ENCODE peak calls at places on chromosome 22, in six cellular contexts. E is brain microvascular endothelial cell, L is PC-9, V is H7, D is Panc1, G is neural progenitor cell. J is an unnamed sample. For H3K36me3, the result is how much of the 10 kb centered on the place peaks cover.

GRCh38 chr22:20881231-20881630 is 22.4 kb downstream of the SNAP29 start:
- DNase-seq in D (no peak), L (peak), G (no peak), V (no peak), E (no peak), J (no peak)

GRCh38 chr22:23565288-23565941 is 14.7 kb downstream of the IGLL1 start:
- DNase-seq in E (no peak), D (no peak), V (peak), L (no peak), G (peak), J (no peak)

GRCh38 chr22:17974087-17974486 is 50.3 kb downstream of the MICAL3 start:
- DNase-seq in L (no peak), D (no peak), V (no peak), E (no peak), G (no peak), J (no peak)

GRCh38 chr22:24865508-24865907 is 59.5 kb downstream of the SGSM1 start:
- DNase-seq in D (no peak), V (no peak), L (no peak), E (no peak), G (no peak), J (no peak)

GRCh38 chr22:17217179-17217578 is 2.1 kb downstream of the ADA2 start:
- DNase-seq in L (no peak), E (no peak), D (no peak), G (peak), V (peak), J (no peak)

GRCh38 chr22:27674524-27674923 is 127.0 kb downstream of the MN1 start:
- DNase-seq in D (no peak), V (no peak), E (no peak), L (no peak), G (no peak), J (no peak)

GRCh38 chr22:35425971-35426800 is 26.2 kb downstream of the MCM5 start:
- DNase-seq in G (peak), E (no peak), L (peak), V (peak), D (no peak), J (no peak)

GRCh38 chr22:50111056-50111455 is 21.2 kb downstream of the MOV10L1 start:
- DNase-seq in L (no peak), G (no peak), V (no peak), E (no peak), D (no peak), J (no peak)

GRCh38 chr22:19554834-19555404 is 30.7 kb upstream of the CLDN5 start:
- DNase-seq in E (peak), D (no peak), L (peak), V (peak), G (peak), J (no peak)

GRCh38 chr22:50686794-50687193 is 14.2 kb downstream of the SHANK3 start:
- DNase-seq in E (no peak), V (no peak), D (no peak), G (no peak), L (no peak), J (no peak)

GRCh38 chr22:19463491-19464469 is 15.2 kb downstream of the UFD1 start:
- DNase-seq in D (no peak), G (no peak), E (no peak), L (no peak), V (no peak), J (peak)

DNA sequence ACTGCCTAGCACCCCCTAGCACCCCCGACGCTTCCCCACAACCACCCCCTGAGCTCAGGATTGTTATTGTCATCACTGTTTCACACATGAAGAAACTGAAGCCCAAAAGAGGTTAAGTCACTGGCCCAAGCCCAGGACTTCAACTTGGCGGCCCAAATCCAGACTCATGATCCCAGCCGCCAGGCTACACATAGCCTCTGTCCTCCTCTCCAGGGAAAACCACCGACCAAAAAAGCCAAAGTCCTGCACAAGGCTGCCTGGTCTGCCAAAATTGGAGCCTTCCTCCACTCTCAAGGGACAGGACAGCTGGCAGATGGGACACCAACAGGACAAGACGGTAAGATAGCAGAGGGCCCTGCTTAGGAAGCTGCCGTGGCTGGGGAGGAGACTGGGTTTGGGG is 10.8 kb downstream of the L3MBTL2 start:
- DNase-seq in E (no peak), V (no peak), D (no peak), G (no peak), L (no peak), J (no peak)
- H3K36me3 ChIP-seq in E (under half), V (under half), D (under half), G (under half), L (under half), J (half or more)

GRCh38 chr22:42595434-42595833 is 19.2 kb downstream of the POLDIP3 start:
- DNase-seq in D (no peak), L (no peak), G (no peak), E (no peak), V (no peak), J (no peak)
- H3K36me3 ChIP-seq in D (under half), L (under half), G (under half), E (half or more), V (half or more), J (half or more)

GRCh38 chr22:30606455-30607299 is at the start of gene TCN2:
- DNase-seq in E (peak), V (peak), G (peak), L (peak), D (no peak), J (peak)
- H3K36me3 ChIP-seq in E (under half), V (under half), G (under half), L (under half), D (under half), J (under half)

GRCh38 chr22:42625416-42625815 is 10.7 kb upstream of the POLDIP3 start:
- DNase-seq in V (peak), D (no peak), E (no peak), L (no peak), G (no peak), J (no peak)
- H3K36me3 ChIP-seq in V (under half), D (under half), E (half or more), L (under half), G (under half), J (half or more)

GRCh38 chr22:46896166-46896565 is 133.7 kb downstream of the TBC1D22A start:
- DNase-seq in D (no peak), E (no peak), L (no peak), V (no peak), G (no peak), J (no peak)

GRCh38 chr22:46895753-46896152 is 133.3 kb downstream of the TBC1D22A start:
- DNase-seq in D (no peak), L (no peak), G (no peak), V (no peak), E (no peak), J (no peak)

GRCh38 chr22:46894081-46894671 is 131.7 kb downstream of the TBC1D22A start:
- DNase-seq in E (no peak), D (no peak), L (no peak), G (no peak), V (no peak), J (no peak)

GRCh38 chr22:46893281-46894020 is 131.0 kb downstream of the TBC1D22A start:
- DNase-seq in E (no peak), D (no peak), L (no peak), G (no peak), V (no peak), J (no peak)

GRCh38 chr22:46894851-46895640 is 132.6 kb downstream of the TBC1D22A start:
- DNase-seq in E (no peak), V (no peak), G (no peak), D (no peak), L (no peak), J (no peak)
- H3K36me3 ChIP-seq in E (under half), V (under half), G (under half), D (under half), L (under half), J (under half)

DNA sequence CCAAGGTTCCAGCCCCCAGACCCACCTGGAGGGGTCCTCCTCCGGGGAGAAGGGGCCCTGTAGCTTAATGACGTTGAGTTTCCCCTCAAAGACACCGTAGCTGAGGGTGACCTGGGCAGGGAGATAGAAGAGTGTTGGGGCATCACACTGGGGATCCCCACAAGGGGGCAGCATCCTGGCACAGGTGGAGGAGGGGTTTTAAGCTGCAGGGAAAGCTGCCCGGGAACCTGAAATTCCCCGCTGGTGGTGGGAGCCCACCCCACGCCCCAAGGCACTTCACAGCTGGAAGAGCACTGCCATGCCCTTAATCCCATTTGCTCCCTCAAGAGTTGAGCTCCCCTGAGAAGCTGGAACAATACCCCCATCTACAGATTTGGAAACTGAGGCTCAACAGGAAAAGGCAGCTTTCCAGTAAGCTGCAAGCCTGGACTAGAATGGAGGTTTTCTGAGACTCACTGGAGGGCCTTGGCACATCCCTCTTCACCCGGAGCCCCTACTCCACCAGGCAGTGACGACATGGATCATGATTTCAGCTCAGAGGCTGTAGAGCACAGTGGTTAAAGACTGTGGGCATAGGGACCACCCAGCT is 13.7 kb downstream of the MFNG start:
- DNase-seq in V (peak), E (no peak), G (peak), D (no peak), L (peak), J (no peak)
- H3K36me3 ChIP-seq in V (under half), E (under half), G (under half), D (under half), L (under half), J (under half)

GRCh38 chr22:33227791-33228190 is 169.6 kb upstream of the SYN3 start:
- DNase-seq in E (no peak), V (no peak), D (no peak), L (no peak), G (no peak), J (no peak)
- H3K36me3 ChIP-seq in E (under half), V (under half), D (under half), L (under half), G (under half), J (under half)

DNA sequence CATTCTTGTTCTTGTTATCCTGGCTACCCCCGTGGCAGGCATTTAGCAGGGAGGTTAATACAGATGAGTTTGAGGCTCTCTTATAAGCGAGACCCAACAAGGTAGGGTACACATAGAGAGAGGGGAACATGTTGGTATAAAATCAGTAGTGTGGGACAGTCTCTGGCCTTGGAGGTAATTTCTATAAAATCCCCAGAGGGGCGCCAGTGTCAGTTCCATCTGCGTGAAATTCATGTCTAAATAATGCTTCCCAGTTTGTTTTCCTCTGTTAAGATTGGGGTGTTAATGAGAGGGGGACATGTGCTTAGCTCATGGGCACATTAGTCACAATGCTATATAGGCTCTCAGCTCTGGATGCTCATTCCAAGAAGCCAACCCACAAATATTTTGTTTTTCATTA is 150.7 kb downstream of the MYO18B start:
- DNase-seq in G (no peak), D (no peak), V (peak), L (no peak), E (no peak), J (no peak)
- H3K36me3 ChIP-seq in G (under half), D (under half), V (under half), L (under half), E (under half), J (under half)

DNA sequence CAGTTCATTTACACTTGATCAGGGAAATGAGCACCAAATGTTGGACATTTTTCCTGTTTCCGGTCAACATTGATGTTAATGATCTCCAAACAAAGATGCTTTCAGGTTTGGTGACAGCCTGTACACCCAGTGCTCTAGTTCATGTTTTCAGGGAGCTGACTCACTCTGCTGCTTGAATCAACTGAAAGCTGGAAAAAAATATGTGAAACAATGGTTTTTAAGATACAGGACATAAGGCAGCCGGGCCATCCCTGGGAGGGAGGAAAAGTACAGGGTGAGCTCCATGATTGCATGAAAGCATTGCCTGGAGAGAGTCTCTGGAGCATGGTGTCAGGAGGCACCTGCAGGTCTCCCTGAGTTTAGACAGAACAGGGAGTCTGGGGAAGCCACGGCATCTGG is 259.6 kb downstream of the TBC1D22A start:
- DNase-seq in D (no peak), V (no peak), L (no peak), G (no peak), E (no peak), J (no peak)
- H3K36me3 ChIP-seq in D (under half), V (under half), L (under half), G (under half), E (under half), J (under half)

DNA sequence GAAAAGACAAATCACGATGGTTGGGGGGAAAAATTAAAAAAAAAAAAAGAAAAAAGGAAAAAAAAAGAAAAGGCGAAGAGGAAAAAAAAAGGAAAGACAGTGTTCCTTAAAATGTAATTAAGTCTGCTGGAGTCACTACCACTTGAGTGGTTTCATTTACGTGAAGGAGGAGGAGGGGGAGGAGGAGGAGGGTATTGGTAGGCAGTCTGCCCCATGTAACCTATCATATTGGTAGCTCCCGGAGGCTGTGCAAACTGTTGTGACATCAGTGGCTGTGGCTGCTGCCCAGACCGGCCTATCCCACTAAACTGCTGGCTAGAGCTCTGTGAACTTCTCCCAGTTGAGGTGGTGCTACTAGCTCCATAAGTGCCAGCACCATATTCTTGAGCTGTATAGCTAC is 17.9 kb downstream of the KDELR3 start:
- DNase-seq in V (no peak), L (no peak), E (no peak), D (no peak), G (no peak), J (no peak)
- H3K36me3 ChIP-seq in V (half or more), L (half or more), E (half or more), D (half or more), G (under half), J (half or more)

J was measured in left ventricle myocardium inferior.